ENCODE peak calls at places on chromosomes 1 and 21, in four cellular contexts. One of them, this sample, is unnamed.

GRCh38 chr1:40711465-40712404 is 20.2 kb downstream of the NFYC start:
- DNase-seq in activated CD8-positive, alpha-beta T cell treated with anti-CD3 and anti-CD28 coated beads for 36 hours: peak
- DNase-seq in iPS DF 19.7: no peak
- DNase-seq in PC-9: peak
- DNase-seq in this sample: no peak

GRCh38 chr1:156241311-156241811 is 623 bp upstream of the BGLAP start:
- DNase-seq in PC-9: no peak
- DNase-seq in iPS DF 19.7: no peak
- DNase-seq in activated CD8-positive, alpha-beta T cell treated with anti-CD3 and anti-CD28 coated beads for 36 hours: no peak
- DNase-seq in this sample: no peak

GRCh38 chr1:222654849-222655248 is 37.0 kb downstream of the MIA3 start:
- DNase-seq in PC-9: no peak
- DNase-seq in iPS DF 19.7: no peak
- DNase-seq in activated CD8-positive, alpha-beta T cell treated with anti-CD3 and anti-CD28 coated beads for 36 hours: peak
- DNase-seq in this sample: no peak

GRCh38 chr21:41196990-41197389 is 29.0 kb downstream of the BACE2 start:
- DNase-seq in activated CD8-positive, alpha-beta T cell treated with anti-CD3 and anti-CD28 coated beads for 36 hours: no peak
- DNase-seq in PC-9: no peak
- DNase-seq in iPS DF 19.7: no peak
- DNase-seq in this sample: no peak

GRCh38 chr1:119275145-119275929 is 93.2 kb upstream of the HAO2 start:
- DNase-seq in activated CD8-positive, alpha-beta T cell treated with anti-CD3 and anti-CD28 coated beads for 36 hours: peak
- DNase-seq in PC-9: peak
- DNase-seq in iPS DF 19.7: no peak
- DNase-seq in this sample: peak

GRCh38 chr1:44676484-44677200 is 2.1 kb downstream of the ARMH1 start:
- DNase-seq in PC-9: peak
- DNase-seq in iPS DF 19.7: no peak
- DNase-seq in activated CD8-positive, alpha-beta T cell treated with anti-CD3 and anti-CD28 coated beads for 36 hours: no peak
- DNase-seq in this sample: no peak

GRCh38 chr1:81613803-81614202 is 186.9 kb upstream of the ADGRL2 start:
- DNase-seq in PC-9: no peak
- DNase-seq in activated CD8-positive, alpha-beta T cell treated with anti-CD3 and anti-CD28 coated beads for 36 hours: no peak
- DNase-seq in iPS DF 19.7: no peak
- DNase-seq in this sample: no peak

GRCh38 chr1:20063861-20064292 is 6.1 kb upstream of the PLA2G5 start:
- DNase-seq in PC-9: peak
- DNase-seq in activated CD8-positive, alpha-beta T cell treated with anti-CD3 and anti-CD28 coated beads for 36 hours: no peak
- DNase-seq in iPS DF 19.7: no peak
- DNase-seq in this sample: no peak

GRCh38 chr1:219702551-219703215 is 89.8 kb upstream of the ZC3H11B start:
- DNase-seq in iPS DF 19.7: no peak
- DNase-seq in activated CD8-positive, alpha-beta T cell treated with anti-CD3 and anti-CD28 coated beads for 36 hours: no peak
- DNase-seq in PC-9: peak
- DNase-seq in this sample: no peak

GRCh38 chr1:211715976-211716375 is 40.6 kb upstream of the NEK2 start:
- DNase-seq in activated CD8-positive, alpha-beta T cell treated with anti-CD3 and anti-CD28 coated beads for 36 hours: no peak
- DNase-seq in iPS DF 19.7: no peak
- DNase-seq in PC-9: no peak
- DNase-seq in this sample: no peak

GRCh38 chr1:112457965-112458364 is 50.8 kb upstream of the WNT2B start:
- DNase-seq in iPS DF 19.7: no peak
- DNase-seq in activated CD8-positive, alpha-beta T cell treated with anti-CD3 and anti-CD28 coated beads for 36 hours: no peak
- DNase-seq in PC-9: no peak
- DNase-seq in this sample: no peak

GRCh38 chr1:25504706-25505560 is 38.5 kb upstream of the LDLRAP1 start:
- DNase-seq in PC-9: no peak
- DNase-seq in iPS DF 19.7: no peak
- DNase-seq in activated CD8-positive, alpha-beta T cell treated with anti-CD3 and anti-CD28 coated beads for 36 hours: no peak
- DNase-seq in this sample: no peak

GRCh38 chr21:43369124-43369523 is 57.8 kb downstream of the SIK1 start:
- DNase-seq in iPS DF 19.7: no peak
- DNase-seq in activated CD8-positive, alpha-beta T cell treated with anti-CD3 and anti-CD28 coated beads for 36 hours: peak
- DNase-seq in PC-9: no peak
- DNase-seq in this sample: no peak

GRCh38 chr1:33410091-33410701 is 20.7 kb downstream of the PHC2 start:
- DNase-seq in activated CD8-positive, alpha-beta T cell treated with anti-CD3 and anti-CD28 coated beads for 36 hours: no peak
- DNase-seq in iPS DF 19.7: no peak
- DNase-seq in PC-9: no peak
- DNase-seq in this sample: no peak

GRCh38 chr1:1361982-1362423 is 3.6 kb upstream of the MXRA8 start:
- DNase-seq in activated CD8-positive, alpha-beta T cell treated with anti-CD3 and anti-CD28 coated beads for 36 hours: no peak
- DNase-seq in iPS DF 19.7: no peak
- DNase-seq in PC-9: no peak
- DNase-seq in this sample: no peak

GRCh38 chr1:29475256-29475800 is 239.0 kb downstream of the PTPRU start:
- DNase-seq in activated CD8-positive, alpha-beta T cell treated with anti-CD3 and anti-CD28 coated beads for 36 hours: no peak
- DNase-seq in PC-9: no peak
- DNase-seq in iPS DF 19.7: no peak
- DNase-seq in this sample: no peak

GRCh38 chr1:21935393-21935804 is 1.7 kb downstream of the HSPG2 start:
- DNase-seq in iPS DF 19.7: no peak
- DNase-seq in activated CD8-positive, alpha-beta T cell treated with anti-CD3 and anti-CD28 coated beads for 36 hours: no peak
- DNase-seq in PC-9: no peak
- DNase-seq in this sample: no peak

GRCh38 chr1:70034403-70034802 is 171.0 kb downstream of the LRRC40 start:
- DNase-seq in iPS DF 19.7: peak
- DNase-seq in PC-9: no peak
- DNase-seq in activated CD8-positive, alpha-beta T cell treated with anti-CD3 and anti-CD28 coated beads for 36 hours: no peak
- DNase-seq in this sample: peak

GRCh38 chr21:34279285-34279684 is 84.5 kb upstream of the KCNE2 start:
- DNase-seq in PC-9: no peak
- DNase-seq in iPS DF 19.7: no peak
- DNase-seq in activated CD8-positive, alpha-beta T cell treated with anti-CD3 and anti-CD28 coated beads for 36 hours: no peak
- DNase-seq in this sample: no peak

GRCh38 chr1:83763281-83764095 is 235.4 kb downstream of the TTLL7 start:
- DNase-seq in activated CD8-positive, alpha-beta T cell treated with anti-CD3 and anti-CD28 coated beads for 36 hours: no peak
- DNase-seq in PC-9: no peak
- DNase-seq in iPS DF 19.7: no peak
- DNase-seq in this sample: no peak

GRCh38 chr1:243642936-243643335 is 207.1 kb downstream of the AKT3 start:
- DNase-seq in PC-9: no peak
- DNase-seq in iPS DF 19.7: no peak
- DNase-seq in activated CD8-positive, alpha-beta T cell treated with anti-CD3 and anti-CD28 coated beads for 36 hours: no peak
- DNase-seq in this sample: no peak

GRCh38 chr1:180614746-180615145 is 17.1 kb upstream of the XPR1 start:
- DNase-seq in iPS DF 19.7: no peak
- DNase-seq in activated CD8-positive, alpha-beta T cell treated with anti-CD3 and anti-CD28 coated beads for 36 hours: no peak
- DNase-seq in PC-9: no peak
- DNase-seq in this sample: no peak

GRCh38 chr1:162136760-162137537 is 67.5 kb downstream of the NOS1AP start:
- DNase-seq in PC-9: peak
- DNase-seq in activated CD8-positive, alpha-beta T cell treated with anti-CD3 and anti-CD28 coated beads for 36 hours: no peak
- DNase-seq in iPS DF 19.7: no peak
- DNase-seq in this sample: no peak

GRCh38 chr21:17674106-17674505 is 61.4 kb upstream of the BTG3 start:
- DNase-seq in activated CD8-positive, alpha-beta T cell treated with anti-CD3 and anti-CD28 coated beads for 36 hours: no peak
- DNase-seq in PC-9: no peak
- DNase-seq in iPS DF 19.7: no peak
- DNase-seq in this sample: no peak

GRCh38 chr21:28311776-28312175 is 680.9 kb downstream of the LTN1 start:
- DNase-seq in PC-9: no peak
- DNase-seq in activated CD8-positive, alpha-beta T cell treated with anti-CD3 and anti-CD28 coated beads for 36 hours: no peak
- DNase-seq in iPS DF 19.7: no peak
- DNase-seq in this sample: no peak

GRCh38 chr1:7403265-7404045 is 367.6 kb upstream of the VAMP3 start:
- DNase-seq in activated CD8-positive, alpha-beta T cell treated with anti-CD3 and anti-CD28 coated beads for 36 hours: no peak
- DNase-seq in PC-9: no peak
- DNase-seq in iPS DF 19.7: no peak
- DNase-seq in this sample: no peak

GRCh38 chr1:6170742-6171201 is 9.3 kb downstream of the CHD5 start:
- DNase-seq in iPS DF 19.7: no peak
- DNase-seq in PC-9: no peak
- DNase-seq in activated CD8-positive, alpha-beta T cell treated with anti-CD3 and anti-CD28 coated beads for 36 hours: no peak
- DNase-seq in this sample: no peak

GRCh38 chr1:48679868-48680267 is 96.8 kb downstream of the BEND5 start:
- DNase-seq in iPS DF 19.7: no peak
- DNase-seq in PC-9: no peak
- DNase-seq in activated CD8-positive, alpha-beta T cell treated with anti-CD3 and anti-CD28 coated beads for 36 hours: no peak
- DNase-seq in this sample: no peak

GRCh38 chr1:165897326-165898303 is 70.2 kb downstream of the UCK2 start:
- DNase-seq in iPS DF 19.7: no peak
- DNase-seq in PC-9: no peak
- DNase-seq in activated CD8-positive, alpha-beta T cell treated with anti-CD3 and anti-CD28 coated beads for 36 hours: no peak
- DNase-seq in this sample: no peak

This sample was measured in NT2/D1.